ENCODE peak calls at places on chromosomes 7 and 10, in four cellular contexts. I is H9, J is H1, U is trophoblast cell. E is an unnamed sample.

GRCh38 chr7:27031289-27032172 is 64.3 kb downstream of the HOXA1 start:
- DNase-seq in I (no peak), J (no peak), U (peak; percentile 93), E (no peak)

GRCh38 chr7:130872341-130872740 is 138.3 kb upstream of the KLF14 start:
- DNase-seq in I (no peak), J (no peak), U (no peak), E (no peak)

GRCh38 chr10:26799342-26799741 is 61.4 kb downstream of the ABI1 start:
- DNase-seq in I (no peak), J (no peak), U (no peak), E (no peak)

GRCh38 chr7:79090543-79090942 is 362.9 kb downstream of the MAGI2 start:
- DNase-seq in I (no peak), J (no peak), U (no peak), E (no peak)

GRCh38 chr7:68461430-68461829 is 1136.8 kb upstream of the AUTS2 start:
- DNase-seq in I (no peak), J (no peak), U (no peak), E (no peak)

GRCh38 chr10:120508966-120509365 is 51.9 kb downstream of the PLPP4 start:
- DNase-seq in I (no peak), J (no peak), U (no peak), E (no peak)

GRCh38 chr10:91479583-91479982 is 69.4 kb downstream of the HECTD2 start:
- DNase-seq in I (no peak), J (no peak), U (no peak), E (no peak)

GRCh38 chr10:114967071-114967470 is 29.1 kb downstream of the TRUB1 start:
- DNase-seq in I (no peak), J (no peak), U (peak; percentile 22), E (peak; percentile 12)

GRCh38 chr10:91194497-91195179 is 25.8 kb upstream of the PCGF5 start:
- DNase-seq in I (no peak), J (no peak), U (no peak), E (no peak)

GRCh38 chr7:102875700-102876192 is 37.1 kb upstream of the LRRC17 start:
- DNase-seq in I (no peak), J (peak; percentile 10), U (peak; percentile 95), E (peak; percentile 93)

GRCh38 chr7:80439894-80440811 is 71.7 kb downstream of the GNAT3 start:
- DNase-seq in I (no peak), J (no peak), U (no peak), E (no peak)

GRCh38 chr7:100567045-100567730 is 6.5 kb downstream of the SAP25 start:
- DNase-seq in I (peak; percentile 38), J (no peak), U (peak; percentile 11), E (no peak)

GRCh38 chr7:6385110-6385792 is 62.5 kb downstream of the DAGLB start:
- DNase-seq in I (no peak), J (no peak), U (peak; percentile 96), E (peak; percentile 89)

GRCh38 chr10:106436123-106436740 is 728.3 kb downstream of the SORCS1 start:
- DNase-seq in I (no peak), J (no peak), U (peak; percentile 16), E (peak; percentile 7)

GRCh38 chr7:99497771-99498545 is 2.1 kb downstream of the ZNF394 start:
- DNase-seq in I (no peak), J (no peak), U (no peak), E (no peak)

GRCh38 chr10:78165617-78166016 is 132.0 kb downstream of the RPS24 start:
- DNase-seq in I (peak; percentile 48), J (no peak), U (no peak), E (peak; percentile 69)

GRCh38 chr10:670990-671389 is 18.5 kb downstream of the DIP2C start:
- DNase-seq in I (no peak), J (no peak), U (peak; percentile 33), E (no peak)
- H3K79me2 ChIP-seq in I (peaks cover 11% of the 10 kb centered on the region), J (peaks cover 36% of the 10 kb centered on the region), U (no peaks in the 10 kb centered on the region), E (peaks cover 8% of the 10 kb centered on the region)

GRCh38 chr10:46326971-46327370 is 40.2 kb downstream of the ANTXRL start:
- DNase-seq in I (peak; percentile 15), J (no peak), U (no peak), E (no peak)

GRCh38 chr10:46323176-46323575 is 36.4 kb downstream of the ANTXRL start:
- DNase-seq in I (no peak), J (no peak), U (no peak), E (no peak)

GRCh38 chr10:46327685-46328084 is 40.9 kb downstream of the ANTXRL start:
- DNase-seq in I (no peak), J (no peak), U (no peak), E (no peak)

GRCh38 chr10:46325021-46325420 is 38.2 kb downstream of the ANTXRL start:
- DNase-seq in I (no peak), J (no peak), U (peak; percentile 30), E (peak; percentile 34)

DNA sequence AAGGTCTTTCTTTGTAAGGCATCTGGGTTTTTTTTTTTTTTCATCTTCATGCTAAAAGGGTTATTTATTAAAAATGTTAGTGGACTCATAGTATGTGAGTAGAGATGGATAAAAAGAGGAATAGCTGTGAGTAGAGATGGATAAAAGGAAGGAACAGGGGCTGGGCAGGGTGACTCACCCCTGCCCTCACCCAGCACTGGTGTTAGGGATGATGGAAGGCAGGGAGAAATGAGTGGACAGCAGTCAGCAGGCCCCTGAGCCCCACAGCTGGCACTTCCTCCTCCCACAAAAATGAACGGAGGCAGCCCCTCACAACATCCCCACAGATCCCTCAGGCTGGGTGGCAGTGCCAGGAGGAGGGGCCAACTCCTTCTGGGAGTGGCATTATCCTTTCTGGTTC is 39.3 kb downstream of the ANTXRL start:
- DNase-seq in I (no peak), J (no peak), U (no peak), E (no peak)
- H2BK5ac ChIP-seq in I (no peak overlapping the region), J (no peak overlapping the region), U (no peak overlapping the region), E (no peak overlapping the region)

GRCh38 chr7:101859411-101860106 is 42.1 kb downstream of the CUX1 start:
- DNase-seq in I (no peak), J (no peak), U (no peak), E (no peak)

GRCh38 chr7:101863598-101863997 is 46.2 kb downstream of the CUX1 start:
- DNase-seq in I (no peak), J (no peak), U (no peak), E (no peak)

GRCh38 chr7:101860316-101861222 is 43.1 kb downstream of the CUX1 start:
- DNase-seq in I (no peak), J (no peak), U (no peak), E (no peak)

GRCh38 chr7:101862280-101863220 is 45.1 kb downstream of the CUX1 start:
- DNase-seq in I (no peak), J (no peak), U (no peak), E (peak; percentile 60)

GRCh38 chr7:101861223-101861775 is 43.9 kb downstream of the CUX1 start:
- DNase-seq in I (no peak), J (no peak), U (no peak), E (no peak)
- H3K79me2 ChIP-seq in I (peaks cover 49% of the 10 kb centered on the region), J (peaks cover 95% of the 10 kb centered on the region), U (peaks cover 3% of the 10 kb centered on the region), E (peaks cover 91% of the 10 kb centered on the region)

DNA sequence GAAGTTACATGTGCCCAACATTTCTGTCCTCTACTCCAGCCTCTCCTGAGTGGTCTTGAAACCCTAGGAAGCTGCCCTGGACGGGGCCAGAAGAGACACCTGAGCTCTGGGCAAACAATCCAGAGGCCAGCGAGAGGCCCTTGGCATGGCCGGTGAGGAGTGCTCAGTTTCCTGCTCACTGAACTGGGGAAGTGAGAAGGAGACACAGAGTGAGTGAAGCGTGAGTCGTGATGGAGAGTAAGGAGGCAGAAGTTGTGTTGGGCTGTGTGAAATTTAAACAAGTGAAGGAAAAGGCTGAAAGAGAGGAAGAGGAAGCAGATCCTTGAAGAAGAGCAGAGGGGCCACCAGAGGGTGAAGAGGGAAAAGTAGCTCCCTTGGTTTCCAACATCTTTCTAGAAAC is 73.2 kb downstream of the WNT2 start:
- DNase-seq in I (no peak), J (no peak), U (no peak), E (no peak)
- H2BK5ac ChIP-seq in I (no peak overlapping the region), J (no peak overlapping the region), U (no peak overlapping the region), E (no peak overlapping the region)

GRCh38 chr10:102285134-102285533 is 39.8 kb downstream of the GBF1 start:
- DNase-seq in I (no peak), J (no peak), U (no peak), E (no peak)

GRCh38 chr10:102283890-102284289 is 38.6 kb downstream of the GBF1 start:
- DNase-seq in I (no peak), J (no peak), U (no peak), E (no peak)

GRCh38 chr10:102281103-102281502 is 35.8 kb downstream of the GBF1 start:
- DNase-seq in I (no peak), J (no peak), U (no peak), E (peak; percentile 28)

GRCh38 chr10:102284531-102284930 is 39.2 kb downstream of the GBF1 start:
- DNase-seq in I (no peak), J (no peak), U (peak; percentile 16), E (no peak)

GRCh38 chr10:102283488-102283887 is 38.2 kb downstream of the GBF1 start:
- DNase-seq in I (no peak), J (no peak), U (no peak), E (no peak)
- H3K79me2 ChIP-seq in I (no peaks in the 10 kb centered on the region), J (no peaks in the 10 kb centered on the region), U (no peaks in the 10 kb centered on the region), E (no peaks in the 10 kb centered on the region)

DNA sequence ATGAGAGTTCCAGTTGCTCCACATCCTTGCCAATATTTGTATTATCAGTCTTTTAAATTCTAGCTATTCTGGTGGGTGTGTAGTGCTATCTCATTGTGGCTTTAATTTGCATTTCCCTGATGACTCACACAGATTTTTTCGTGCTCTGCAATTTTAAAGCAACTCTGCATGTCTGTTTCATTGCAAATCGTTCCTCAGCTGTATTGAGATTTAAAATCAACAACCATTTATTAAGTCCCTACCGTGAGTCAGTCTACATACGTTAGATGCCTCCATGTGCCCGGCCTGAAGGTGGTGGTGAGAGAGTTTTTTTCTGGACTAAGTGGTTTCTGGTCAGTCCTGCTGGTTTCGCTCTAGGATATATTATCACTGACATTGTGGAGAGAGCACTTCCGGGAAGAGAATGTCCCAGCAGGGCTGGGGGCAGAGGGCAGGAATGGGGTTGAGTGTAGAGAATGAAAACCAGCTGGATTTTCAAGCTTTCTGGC is 8.4 kb upstream of the HYCC1 start:
- DNase-seq in I (no peak), J (no peak), U (peak; percentile 97), E (no peak)
- H2BK5ac ChIP-seq in I (no peak overlapping the region), J (no peak overlapping the region), U (no peak overlapping the region), E (no peak overlapping the region)

GRCh38 chr10:103397191-103397825 is 882 bp downstream of the PDCD11 start:
- DNase-seq in I (no peak), J (no peak), U (no peak), E (no peak)
- H3K79me2 ChIP-seq in I (peaks cover 23% of the 10 kb centered on the region), J (peaks cover 56% of the 10 kb centered on the region), U (peaks cover 18% of the 10 kb centered on the region), E (peaks cover 39% of the 10 kb centered on the region)

GRCh38 chr10:31975157-31975765 is 46.6 kb upstream of the ARHGAP12 start:
- DNase-seq in I (peak; percentile 37), J (no peak), U (no peak), E (peak; percentile 19)
- H2BK5ac ChIP-seq in I (no peak overlapping the region), J (no peak overlapping the region), U (no peak overlapping the region), E (no peak overlapping the region)

E was measured in mesendoderm.